ENCODE peak calls at places on chromosomes 11 and 22, in four cellular contexts. F is epithelial cell of prostate, O is NCI-H774, Y is PC-9. P is an unnamed sample.

GRCh38 chr11:35393093-35393492 is 26.3 kb downstream of the SLC1A2 start:
- DNase-seq in F (no peak), O (no peak), Y (no peak), P (no peak)

GRCh38 chr11:2943711-2944118 is 14.5 kb upstream of the PHLDA2 start:
- DNase-seq in F (no peak), O (no peak), Y (no peak), P (no peak)

GRCh38 chr22:19806213-19807160 is 45.9 kb downstream of the TBX1 start:
- DNase-seq in F (peak; percentile 66), O (no peak), Y (peak; percentile 91), P (peak; percentile 90)

GRCh38 chr11:29448246-29448877 is 568.5 kb downstream of the KCNA4 start:
- DNase-seq in F (no peak), O (no peak), Y (no peak), P (no peak)

GRCh38 chr22:19612866-19613572 is 88.8 kb upstream of the CLDN5 start:
- DNase-seq in F (no peak), O (no peak), Y (no peak), P (no peak)

GRCh38 chr11:91314521-91314920 is 910.1 kb upstream of the FAT3 start:
- DNase-seq in F (no peak), O (no peak), Y (no peak), P (no peak)

GRCh38 chr11:123549901-123550619 is 104.4 kb downstream of the SCN3B start:
- DNase-seq in F (no peak), O (no peak), Y (no peak), P (no peak)

GRCh38 chr11:119134389-119134978 is 13.1 kb downstream of the HINFP start:
- DNase-seq in F (no peak), O (no peak), Y (no peak), P (no peak)

GRCh38 chr11:82980292-82980691 is 78.8 kb downstream of the DDIAS start:
- DNase-seq in F (peak; percentile 62), O (no peak), Y (peak; percentile 77), P (peak; percentile 41)

GRCh38 chr22:41910599-41911291 is 4.1 kb downstream of the SHISA8 start:
- DNase-seq in F (no peak), O (no peak), Y (no peak), P (no peak)

GRCh38 chr11:110331626-110332025 is 35.2 kb upstream of the RDX start:
- DNase-seq in F (no peak), O (no peak), Y (no peak), P (no peak)

GRCh38 chr11:128841461-128842072 is 25.5 kb downstream of the KCNJ1 start:
- DNase-seq in F (no peak), O (no peak), Y (no peak), P (no peak)

GRCh38 chr11:34680206-34680605 is 59.3 kb downstream of the EHF start:
- DNase-seq in F (no peak), O (no peak), Y (no peak), P (no peak)

P was measured in keratinocyte.